ENCODE peak calls at places on chromosomes 16 and 17, in eight cellular contexts. X, D, F, W, I, V, T and R are unnamed samples.

GRCh38 chr17:17994271-17994670 is 21.6 kb downstream of the DRC3 start:
- DNase-seq in X (peak), D (peak), F (peak), W (no peak), I (peak), V (no peak), T (peak), R (no peak)

GRCh38 chr16:24146523-24146922 is 109.6 kb upstream of the CACNG3 start:
- DNase-seq in X (no peak), D (no peak), F (no peak), W (no peak), I (no peak), V (no peak), T (no peak), R (no peak)

GRCh38 chr16:90023078-90023447 is 3.8 kb upstream of the DBNDD1 start:
- DNase-seq in X (no peak), D (no peak), F (no peak), W (no peak), I (no peak), V (no peak), T (no peak), R (no peak)

GRCh38 chr17:33303254-33303653 is 10.2 kb upstream of the ASIC2 start:
- DNase-seq in X (no peak), D (peak), F (no peak), W (no peak), I (no peak), V (no peak), T (no peak), R (no peak)

GRCh38 chr16:13110124-13110796 is 208.9 kb downstream of the SHISA9 start:
- DNase-seq in X (peak), D (peak), F (no peak), W (no peak), I (no peak), V (no peak), T (peak), R (no peak)

GRCh38 chr16:50152386-50152806 is 710 bp upstream of the TENT4B start:
- DNase-seq in X (no peak), D (peak), F (peak), W (no peak), I (peak), V (peak), T (peak), R (no peak)

GRCh38 chr16:68676113-68676860 is 31.2 kb downstream of the CDH3 start:
- DNase-seq in X (no peak), D (no peak), F (no peak), W (no peak), I (no peak), V (no peak), T (no peak), R (no peak)

GRCh38 chr17:79087428-79088143 is 13.0 kb downstream of the ENGASE start:
- DNase-seq in X (peak), D (peak), F (peak), W (peak), I (peak), V (peak), T (peak), R (peak)

GRCh38 chr16:10308305-10309193 is 77.3 kb upstream of the ATF7IP2 start:
- DNase-seq in X (no peak), D (no peak), F (no peak), W (no peak), I (no peak), V (no peak), T (no peak), R (no peak)

GRCh38 chr17:80861892-80862291 is 129.7 kb upstream of the CHMP6 start:
- DNase-seq in X (no peak), D (peak), F (peak), W (no peak), I (peak), V (no peak), T (peak), R (no peak)
- TF ChIP-seq CTCF in X (no peak), D (peak), F (peak), W (peak), I (peak), V (peak), T (peak), R (no peak)

GRCh38 chr17:63445571-63446217 is 412 bp downstream of the CYB561 start:
- DNase-seq in X (peak), D (peak), F (peak), W (no peak), I (peak), V (no peak), T (peak), R (no peak)
- TF ChIP-seq CTCF in X (peak), D (peak), F (peak), W (peak), I (peak), V (no peak), T (peak), R (peak)

GRCh38 chr16:87877942-87878507 is 8.7 kb upstream of the SLC7A5 start:
- DNase-seq in X (no peak), D (peak), F (no peak), W (no peak), I (peak), V (no peak), T (no peak), R (no peak)
- TF ChIP-seq CTCF in X (no peak), D (peak), F (peak), W (peak), I (peak), V (no peak), T (peak), R (no peak)

GRCh38 chr16:30075503-30076275 is at the start of gene PPP4C:
- DNase-seq in X (peak), D (peak), F (peak), W (peak), I (peak), V (peak), T (peak), R (peak)
- TF ChIP-seq CTCF in X (no peak), D (no peak), F (peak), W (peak), I (no peak), V (peak), T (peak), R (no peak)

DNA sequence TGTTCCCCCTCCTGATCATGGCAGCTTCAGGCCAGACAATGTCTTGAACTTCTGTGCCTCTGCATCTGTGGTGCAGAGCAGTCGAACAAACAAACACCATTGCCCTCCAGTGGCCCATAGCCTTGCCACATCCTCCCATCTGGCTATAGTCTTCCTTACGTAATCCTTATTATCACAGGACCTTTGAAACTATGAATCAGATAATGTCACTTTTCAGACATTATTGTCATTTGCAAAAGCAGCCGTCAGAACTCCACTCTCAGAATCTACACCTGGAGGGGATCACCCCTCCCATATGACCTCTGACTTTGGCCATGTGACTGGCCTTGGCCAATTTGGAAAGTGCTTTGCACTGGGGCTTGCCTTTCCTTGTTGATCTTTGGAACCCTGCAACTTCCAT is 387.3 kb downstream of the MAF start:
- DNase-seq in X (no peak), D (peak), F (no peak), W (no peak), I (no peak), V (no peak), T (no peak), R (peak)
- TF ChIP-seq CTCF in X (no peak), D (peak), F (no peak), W (peak), I (no peak), V (no peak), T (no peak), R (peak)

GRCh38 chr17:979539-980405 is at the start of gene NXN:
- DNase-seq in X (peak), D (peak), F (peak), W (peak), I (peak), V (peak), T (peak), R (peak)
- TF ChIP-seq CTCF in X (no peak), D (peak), F (peak), W (peak), I (no peak), V (no peak), T (peak), R (no peak)

GRCh38 chr16:31073823-31074072 is 292 bp downstream of the ZNF668 start:
- DNase-seq in X (no peak), D (no peak), F (no peak), W (no peak), I (no peak), V (no peak), T (no peak), R (no peak)
- TF ChIP-seq CTCF in X (no peak), D (no peak), F (no peak), W (no peak), I (no peak), V (no peak), T (no peak), R (no peak)